ENCODE peak calls at places on chromosomes 12 and 14, in nine cellular contexts. One of them, this sample, is unnamed.

GRCh38 chr12:74535536-74535935 is 2.1 kb upstream of the ATXN7L3B start:
- DNase-seq in prostate gland: no peak
- DNase-seq in K562: no peak
- DNase-seq in transverse colon: no peak
- DNase-seq in sigmoid colon: no peak
- DNase-seq in endothelial cell of umbilical vein: no peak
- DNase-seq in HCT116: no peak
- DNase-seq in suprapubic skin: no peak
- DNase-seq in HepG2: no peak
- DNase-seq in this sample: no peak

GRCh38 chr12:78959556-78959955 is 95.0 kb downstream of the SYT1 start:
- DNase-seq in prostate gland: no peak
- DNase-seq in K562: no peak
- DNase-seq in transverse colon: no peak
- DNase-seq in sigmoid colon: no peak
- DNase-seq in endothelial cell of umbilical vein: peak
- DNase-seq in HCT116: no peak
- DNase-seq in suprapubic skin: no peak
- DNase-seq in HepG2: no peak
- DNase-seq in this sample: no peak

GRCh38 chr12:80802652-80803051 is 85.9 kb downstream of the MYF5 start:
- DNase-seq in prostate gland: no peak
- DNase-seq in K562: no peak
- DNase-seq in transverse colon: no peak
- DNase-seq in sigmoid colon: no peak
- DNase-seq in endothelial cell of umbilical vein: no peak
- DNase-seq in HCT116: no peak
- DNase-seq in suprapubic skin: no peak
- DNase-seq in HepG2: no peak
- DNase-seq in this sample: no peak

GRCh38 chr14:72521968-72522741 is 371.7 kb downstream of the DPF3 start:
- DNase-seq in prostate gland: no peak
- DNase-seq in K562: no peak
- DNase-seq in transverse colon: no peak
- DNase-seq in sigmoid colon: no peak
- DNase-seq in endothelial cell of umbilical vein: no peak
- DNase-seq in HCT116: no peak
- DNase-seq in suprapubic skin: no peak
- DNase-seq in HepG2: no peak
- DNase-seq in this sample: no peak

GRCh38 chr14:27528328-27528727 is 930.5 kb upstream of the NOVA1 start:
- DNase-seq in prostate gland: no peak
- DNase-seq in K562: no peak
- DNase-seq in transverse colon: no peak
- DNase-seq in sigmoid colon: no peak
- DNase-seq in endothelial cell of umbilical vein: peak
- DNase-seq in HCT116: no peak
- DNase-seq in suprapubic skin: no peak
- DNase-seq in HepG2: peak
- DNase-seq in this sample: no peak

GRCh38 chr12:52423661-52424503 is 10.3 kb downstream of the KRT75 start:
- DNase-seq in prostate gland: peak
- DNase-seq in K562: no peak
- DNase-seq in transverse colon: no peak
- DNase-seq in sigmoid colon: peak
- DNase-seq in endothelial cell of umbilical vein: no peak
- DNase-seq in HCT116: no peak
- DNase-seq in suprapubic skin: no peak
- DNase-seq in HepG2: no peak
- DNase-seq in this sample: no peak

GRCh38 chr14:97657609-97658008 is 860.4 kb downstream of the VRK1 start:
- DNase-seq in prostate gland: no peak
- DNase-seq in K562: no peak
- DNase-seq in transverse colon: no peak
- DNase-seq in sigmoid colon: no peak
- DNase-seq in endothelial cell of umbilical vein: no peak
- DNase-seq in HCT116: no peak
- DNase-seq in suprapubic skin: no peak
- DNase-seq in HepG2: no peak
- DNase-seq in this sample: no peak

GRCh38 chr14:99324291-99324690 is 52.3 kb upstream of the BCL11B start:
- DNase-seq in prostate gland: no peak
- DNase-seq in K562: no peak
- DNase-seq in transverse colon: no peak
- DNase-seq in sigmoid colon: no peak
- DNase-seq in endothelial cell of umbilical vein: no peak
- DNase-seq in HCT116: no peak
- DNase-seq in suprapubic skin: peak
- DNase-seq in HepG2: no peak
- DNase-seq in this sample: no peak

GRCh38 chr12:31321565-31322228 is 4.3 kb downstream of the SINHCAF start:
- DNase-seq in prostate gland: no peak
- DNase-seq in K562: no peak
- DNase-seq in transverse colon: no peak
- DNase-seq in sigmoid colon: no peak
- DNase-seq in endothelial cell of umbilical vein: peak
- DNase-seq in HCT116: no peak
- DNase-seq in suprapubic skin: no peak
- DNase-seq in HepG2: no peak
- DNase-seq in this sample: no peak

GRCh38 chr12:69779928-69780327 is 41.3 kb downstream of the RAB3IP start:
- DNase-seq in prostate gland: no peak
- DNase-seq in K562: peak
- DNase-seq in transverse colon: no peak
- DNase-seq in sigmoid colon: no peak
- DNase-seq in endothelial cell of umbilical vein: peak
- DNase-seq in HCT116: peak
- DNase-seq in suprapubic skin: no peak
- DNase-seq in HepG2: no peak
- DNase-seq in this sample: no peak

GRCh38 chr12:101697930-101698781 is 716 bp downstream of the CHPT1 start:
- DNase-seq in prostate gland: peak
- DNase-seq in K562: peak
- DNase-seq in transverse colon: peak
- DNase-seq in sigmoid colon: peak
- DNase-seq in endothelial cell of umbilical vein: peak
- DNase-seq in HCT116: no peak
- DNase-seq in suprapubic skin: peak
- DNase-seq in HepG2: peak
- DNase-seq in this sample: peak

GRCh38 chr12:12705833-12706520 is 10.0 kb upstream of the GPR19 start:
- DNase-seq in prostate gland: no peak
- DNase-seq in K562: no peak
- DNase-seq in transverse colon: peak
- DNase-seq in sigmoid colon: no peak
- DNase-seq in endothelial cell of umbilical vein: peak
- DNase-seq in HCT116: no peak
- DNase-seq in suprapubic skin: no peak
- DNase-seq in HepG2: no peak
- DNase-seq in this sample: no peak

DNA sequence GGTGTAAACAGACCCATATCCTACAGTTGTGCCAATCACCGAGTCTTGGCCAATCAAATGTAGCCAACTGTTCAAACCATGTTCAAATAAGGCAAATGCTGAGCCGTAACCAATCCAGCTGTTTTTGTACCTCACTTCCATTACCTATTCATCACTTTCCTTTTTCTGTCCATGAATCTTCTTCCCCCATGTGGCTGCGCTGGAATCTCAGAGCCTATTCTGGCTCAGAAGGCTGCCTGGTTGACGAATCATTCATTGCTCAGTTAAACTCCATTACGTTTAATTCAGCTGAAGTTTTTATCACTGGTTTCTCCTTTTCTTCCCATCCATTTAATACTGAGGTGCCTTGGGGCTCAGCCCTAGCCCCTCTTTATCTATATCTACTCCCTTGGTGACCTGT is 71.1 kb downstream of the TBC1D30 start:
- DNase-seq in prostate gland: no peak
- DNase-seq in K562: no peak
- DNase-seq in transverse colon: no peak
- DNase-seq in sigmoid colon: no peak
- DNase-seq in endothelial cell of umbilical vein: no peak
- DNase-seq in HCT116: no peak
- DNase-seq in suprapubic skin: no peak
- DNase-seq in HepG2: no peak
- DNase-seq in this sample: no peak
- TF ChIP-seq POLR2A in prostate gland: no peak
- TF ChIP-seq POLR2A in K562: no peak
- TF ChIP-seq POLR2A in transverse colon: no peak
- TF ChIP-seq POLR2A in sigmoid colon: no peak
- TF ChIP-seq POLR2A in endothelial cell of umbilical vein: no peak
- TF ChIP-seq POLR2A in HCT116: no peak
- TF ChIP-seq POLR2A in suprapubic skin: no peak
- TF ChIP-seq POLR2A in HepG2: no peak
- TF ChIP-seq POLR2A in this sample: no peak

GRCh38 chr14:22870811-22871199 is 735 bp upstream of the LRP10 start:
- DNase-seq in prostate gland: no peak
- DNase-seq in K562: no peak
- DNase-seq in transverse colon: no peak
- DNase-seq in sigmoid colon: no peak
- DNase-seq in endothelial cell of umbilical vein: no peak
- DNase-seq in HCT116: no peak
- DNase-seq in suprapubic skin: no peak
- DNase-seq in HepG2: no peak
- DNase-seq in this sample: no peak

GRCh38 chr14:22872833-22873520 is 1.4 kb downstream of the LRP10 start:
- DNase-seq in prostate gland: no peak
- DNase-seq in K562: no peak
- DNase-seq in transverse colon: no peak
- DNase-seq in sigmoid colon: no peak
- DNase-seq in endothelial cell of umbilical vein: no peak
- DNase-seq in HCT116: no peak
- DNase-seq in suprapubic skin: no peak
- DNase-seq in HepG2: no peak
- DNase-seq in this sample: no peak

GRCh38 chr14:22871200-22871961 is at the start of gene LRP10:
- DNase-seq in prostate gland: peak
- DNase-seq in K562: peak
- DNase-seq in transverse colon: peak
- DNase-seq in sigmoid colon: peak
- DNase-seq in endothelial cell of umbilical vein: peak
- DNase-seq in HCT116: peak
- DNase-seq in suprapubic skin: peak
- DNase-seq in HepG2: peak
- DNase-seq in this sample: peak

GRCh38 chr14:22875003-22875747 is 3.6 kb downstream of the LRP10 start:
- DNase-seq in prostate gland: no peak
- DNase-seq in K562: no peak
- DNase-seq in transverse colon: no peak
- DNase-seq in sigmoid colon: no peak
- DNase-seq in endothelial cell of umbilical vein: no peak
- DNase-seq in HCT116: no peak
- DNase-seq in suprapubic skin: no peak
- DNase-seq in HepG2: no peak
- DNase-seq in this sample: no peak

GRCh38 chr14:22871962-22872832 is 657 bp downstream of the LRP10 start:
- DNase-seq in prostate gland: peak
- DNase-seq in K562: peak
- DNase-seq in transverse colon: peak
- DNase-seq in sigmoid colon: peak
- DNase-seq in endothelial cell of umbilical vein: peak
- DNase-seq in HCT116: peak
- DNase-seq in suprapubic skin: peak
- DNase-seq in HepG2: peak
- DNase-seq in this sample: no peak
- TF ChIP-seq POLR2AphosphoS5 in prostate gland: peak
- TF ChIP-seq POLR2AphosphoS5 in K562: peak
- TF ChIP-seq POLR2AphosphoS5 in transverse colon: peak
- TF ChIP-seq POLR2AphosphoS5 in sigmoid colon: peak
- TF ChIP-seq POLR2AphosphoS5 in endothelial cell of umbilical vein: no peak
- TF ChIP-seq POLR2AphosphoS5 in HCT116: peak
- TF ChIP-seq POLR2AphosphoS5 in suprapubic skin: no peak
- TF ChIP-seq POLR2AphosphoS5 in HepG2: peak
- TF ChIP-seq POLR2AphosphoS5 in this sample: no peak

DNA sequence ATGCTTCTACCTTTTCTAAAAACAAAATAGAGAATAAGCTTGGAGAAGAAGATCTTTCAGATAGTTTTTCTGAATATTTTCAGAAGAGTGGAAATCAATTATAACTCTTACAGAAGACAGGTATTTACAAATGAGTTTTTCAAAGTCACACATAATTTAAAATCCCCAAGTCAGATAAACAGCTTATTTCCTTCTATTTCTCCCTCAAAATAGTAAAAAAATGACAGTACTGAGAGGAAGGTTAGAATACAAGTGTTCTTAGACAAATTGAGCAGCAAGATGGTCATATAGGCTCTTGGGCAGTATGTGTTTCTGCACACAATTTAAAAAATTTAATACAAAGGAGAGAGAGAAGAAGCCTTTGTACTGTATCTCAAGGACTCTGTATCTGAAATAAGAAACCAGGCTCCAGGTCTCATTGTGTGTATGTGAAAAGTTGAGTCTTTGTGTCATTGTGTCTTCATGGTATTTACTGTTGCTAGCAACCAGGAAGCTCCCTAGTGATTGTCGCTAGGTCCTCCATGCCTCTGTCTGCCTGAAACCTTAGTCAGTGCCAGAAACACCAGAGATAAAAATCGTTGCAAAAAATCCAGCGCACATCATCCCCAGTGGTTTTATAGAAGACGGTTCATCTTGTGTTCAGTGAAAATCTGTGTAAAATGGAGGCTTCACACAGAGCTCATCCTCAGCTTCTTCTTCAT is 12.9 kb upstream of the TUBA1A start:
- DNase-seq in prostate gland: no peak
- DNase-seq in K562: no peak
- DNase-seq in transverse colon: no peak
- DNase-seq in sigmoid colon: no peak
- DNase-seq in endothelial cell of umbilical vein: peak
- DNase-seq in HCT116: no peak
- DNase-seq in suprapubic skin: peak
- DNase-seq in HepG2: no peak
- DNase-seq in this sample: no peak
- TF ChIP-seq POLR2A in prostate gland: no peak
- TF ChIP-seq POLR2A in K562: no peak
- TF ChIP-seq POLR2A in transverse colon: no peak
- TF ChIP-seq POLR2A in sigmoid colon: no peak
- TF ChIP-seq POLR2A in endothelial cell of umbilical vein: no peak
- TF ChIP-seq POLR2A in HCT116: no peak
- TF ChIP-seq POLR2A in suprapubic skin: no peak
- TF ChIP-seq POLR2A in HepG2: no peak
- TF ChIP-seq POLR2A in this sample: no peak

DNA sequence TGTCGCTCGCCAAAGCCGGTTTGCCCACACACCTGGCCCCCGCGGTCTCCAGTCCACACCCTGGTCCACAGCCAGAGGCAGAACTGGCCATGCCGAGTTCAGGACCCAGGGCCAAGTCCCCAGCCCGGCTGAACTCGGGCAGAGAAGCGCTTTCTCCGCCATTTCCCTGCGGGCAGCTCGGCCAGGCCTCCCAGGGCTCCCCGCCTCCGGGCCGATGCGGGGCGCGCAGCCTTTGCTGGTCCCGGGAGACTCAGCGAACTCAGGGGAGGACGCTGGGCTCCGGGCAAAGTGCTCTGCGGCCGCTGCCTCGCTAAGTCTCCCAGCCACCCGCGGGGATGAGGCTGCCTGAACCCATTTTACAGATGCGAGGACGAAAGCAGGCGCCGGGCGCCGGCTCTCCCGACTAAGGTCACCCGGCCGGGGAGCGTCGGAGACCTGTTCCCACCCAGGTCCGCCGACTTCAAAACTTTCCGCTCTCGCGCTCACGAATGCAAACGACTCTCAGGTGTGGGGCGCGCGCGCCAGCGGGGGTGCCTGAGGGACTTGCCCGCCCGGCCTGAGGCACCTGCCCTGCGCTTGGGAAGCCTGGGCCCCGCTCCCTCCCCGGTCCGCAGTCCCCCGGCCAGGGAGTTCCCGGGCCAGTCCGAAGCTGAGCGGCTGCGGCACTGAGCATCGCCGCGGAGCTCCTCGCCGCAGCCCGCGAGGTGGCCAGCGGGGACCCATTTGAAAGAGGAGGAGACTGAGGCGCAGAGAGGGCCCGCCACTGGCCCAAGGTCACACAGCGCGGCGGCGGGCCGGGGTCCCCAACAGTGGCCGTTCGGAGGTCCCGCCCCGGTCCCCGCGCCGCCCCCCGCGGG is 627 bp downstream of the TESC start:
- DNase-seq in prostate gland: no peak
- DNase-seq in K562: peak
- DNase-seq in transverse colon: peak
- DNase-seq in sigmoid colon: peak
- DNase-seq in endothelial cell of umbilical vein: no peak
- DNase-seq in HCT116: no peak
- DNase-seq in suprapubic skin: peak
- DNase-seq in HepG2: no peak
- DNase-seq in this sample: peak
- TF ChIP-seq POLR2AphosphoS5 in prostate gland: no peak
- TF ChIP-seq POLR2AphosphoS5 in K562: no peak
- TF ChIP-seq POLR2AphosphoS5 in transverse colon: no peak
- TF ChIP-seq POLR2AphosphoS5 in sigmoid colon: no peak
- TF ChIP-seq POLR2AphosphoS5 in endothelial cell of umbilical vein: no peak
- TF ChIP-seq POLR2AphosphoS5 in HCT116: no peak
- TF ChIP-seq POLR2AphosphoS5 in suprapubic skin: no peak
- TF ChIP-seq POLR2AphosphoS5 in HepG2: no peak
- TF ChIP-seq POLR2AphosphoS5 in this sample: no peak

This sample was measured in GM12891.